ENCODE peak calls at places on chromosomes 13 and 19, in six cellular contexts. T is ovary, E is heart right ventricle, L is A673, Z is pancreas, Y is right lobe of liver. M is an unnamed sample.

GRCh38 chr19:17944301-17944700 is 11.5 kb downstream of the CCDC124 start:
- DNase-seq in T (peak; percentile 40), E (no peak), L (peak; percentile 75), Z (no peak), Y (no peak), M (no peak)

GRCh38 chr19:40278361-40279045 is 6.6 kb downstream of the AKT2 start:
- DNase-seq in T (no peak), E (no peak), L (no peak), Z (no peak), Y (no peak), M (no peak)

GRCh38 chr13:43908156-43909126 is 28.7 kb downstream of the LACC1 start:
- DNase-seq in T (no peak), E (no peak), L (peak; percentile 52), Z (no peak), Y (no peak), M (no peak)

GRCh38 chr19:52993342-52994178 is 20.2 kb upstream of the ERVV-1 start:
- DNase-seq in T (peak; percentile 84), E (peak; percentile 83), L (peak; percentile 84), Z (peak; percentile 61), Y (peak; percentile 60), M (peak; percentile 83)

GRCh38 chr13:61727714-61728275 is 312.1 kb upstream of the PCDH20 start:
- DNase-seq in T (no peak), E (no peak), L (peak; percentile 30), Z (no peak), Y (no peak), M (no peak)

GRCh38 chr13:113490496-113491417 is at the start of gene DCUN1D2:
- DNase-seq in T (peak; percentile 97), E (peak; percentile 97), L (peak; percentile 91), Z (peak; percentile 95), Y (peak; percentile 96), M (peak; percentile 95)

GRCh38 chr13:94702181-94703041 is 9.9 kb downstream of the SOX21 start:
- DNase-seq in T (no peak), E (no peak), L (no peak), Z (no peak), Y (no peak), M (no peak)

GRCh38 chr19:1851581-1852293 is 3.5 kb upstream of the REXO1 start:
- DNase-seq in T (no peak), E (no peak), L (peak; percentile 88), Z (no peak), Y (no peak), M (peak; percentile 61)

GRCh38 chr19:55289117-55289796 is 5.5 kb downstream of the BRSK1 start:
- DNase-seq in T (no peak), E (no peak), L (peak; percentile 48), Z (no peak), Y (no peak), M (no peak)

GRCh38 chr13:110403315-110403714 is 96.2 kb downstream of the COL4A2 start:
- DNase-seq in T (no peak), E (no peak), L (no peak), Z (no peak), Y (no peak), M (no peak)

GRCh38 chr13:44713793-44714469 is 137.8 kb upstream of the TSC22D1 start:
- DNase-seq in T (no peak), E (no peak), L (peak; percentile 36), Z (no peak), Y (no peak), M (no peak)

GRCh38 chr13:26257049-26257448 is 3.1 kb downstream of the CDK8 start:
- DNase-seq in T (no peak), E (no peak), L (no peak), Z (no peak), Y (no peak), M (no peak)

GRCh38 chr13:43240278-43240677 is 216.9 kb downstream of the DNAJC15 start:
- DNase-seq in T (no peak), E (no peak), L (no peak), Z (no peak), Y (no peak), M (no peak)

GRCh38 chr13:42747399-42747873 is 33.9 kb upstream of the FAM216B start:
- DNase-seq in T (no peak), E (no peak), L (no peak), Z (no peak), Y (no peak), M (no peak)

GRCh38 chr13:39038569-39038898 is 278 bp downstream of the NHLRC3 start:
- DNase-seq in T (no peak), E (no peak), L (peak; percentile 63), Z (peak; percentile 7), Y (peak; percentile 56), M (peak; percentile 44)

GRCh38 chr19:1261512-1261862 is 7.6 kb upstream of the CIRBP start:
- DNase-seq in T (no peak), E (no peak), L (peak; percentile 75), Z (no peak), Y (no peak), M (no peak)

GRCh38 chr19:4089946-4090345 is 23.2 kb upstream of the ZBTB7A start:
- DNase-seq in T (no peak), E (no peak), L (no peak), Z (no peak), Y (no peak), M (no peak)

GRCh38 chr13:40509876-40510275 is 156.6 kb downstream of the FOXO1 start:
- DNase-seq in T (no peak), E (no peak), L (no peak), Z (no peak), Y (no peak), M (no peak)

GRCh38 chr13:59424661-59425060 is 739.1 kb downstream of the DIAPH3 start:
- DNase-seq in T (no peak), E (no peak), L (no peak), Z (no peak), Y (no peak), M (no peak)

GRCh38 chr13:100544866-100545683 is 43.5 kb downstream of the GGACT start:
- DNase-seq in T (no peak), E (peak; percentile 68), L (no peak), Z (peak; percentile 88), Y (peak; percentile 96), M (no peak)

GRCh38 chr13:51814071-51814470 is 10.1 kb upstream of the DHRS12 start:
- DNase-seq in T (no peak), E (no peak), L (no peak), Z (no peak), Y (no peak), M (no peak)

GRCh38 chr19:2551864-2552185 is 75.9 kb downstream of the GADD45B start:
- DNase-seq in T (no peak), E (no peak), L (no peak), Z (no peak), Y (no peak), M (peak; percentile 36)

GRCh38 chr13:95360052-95360451 is 58.8 kb upstream of the ABCC4 start:
- DNase-seq in T (no peak), E (no peak), L (no peak), Z (no peak), Y (no peak), M (no peak)

GRCh38 chr13:94590744-94591143 is 5.2 kb downstream of the TGDS start:
- DNase-seq in T (no peak), E (no peak), L (no peak), Z (no peak), Y (no peak), M (no peak)

GRCh38 chr13:71867101-71867814 is at the start of gene DACH1:
- DNase-seq in T (peak; percentile 20), E (peak; percentile 53), L (peak; percentile 75), Z (peak; percentile 38), Y (peak; percentile 51), M (peak; percentile 73)

GRCh38 chr19:51490676-51491075 is 10.9 kb downstream of the SIGLEC12 start:
- DNase-seq in T (no peak), E (no peak), L (no peak), Z (no peak), Y (no peak), M (no peak)

GRCh38 chr13:35817642-35818576 is 313.3 kb downstream of the DCLK1 start:
- DNase-seq in T (no peak), E (no peak), L (no peak), Z (no peak), Y (no peak), M (peak; percentile 12)

GRCh38 chr19:44570984-44571684 is 41.7 kb upstream of the CEACAM20 start:
- DNase-seq in T (peak; percentile 27), E (no peak), L (peak; percentile 88), Z (peak; percentile 56), Y (peak; percentile 75), M (peak; percentile 94)
- H3K4me3 ChIP-seq in T (no peak overlapping the region), E (no peak overlapping the region), L (no peak overlapping the region), Z (no peak overlapping the region), Y (peak overlapping the region; percentile 18), M (no peak overlapping the region)

GRCh38 chr13:68056816-68057710 is 826.9 kb upstream of the PCDH9 start:
- DNase-seq in T (no peak), E (no peak), L (no peak), Z (peak; percentile 4), Y (peak; percentile 76), M (no peak)
- H3K36me3 ChIP-seq in T (no peaks in the 10 kb centered on the region), E (no peaks in the 10 kb centered on the region), L (no peaks in the 10 kb centered on the region), Z (no peaks in the 10 kb centered on the region), Y (no peaks in the 10 kb centered on the region), M (no peaks in the 10 kb centered on the region)

GRCh38 chr13:28093871-28094270 is 6.5 kb downstream of the FLT3 start:
- DNase-seq in T (no peak), E (no peak), L (no peak), Z (no peak), Y (no peak), M (no peak)

GRCh38 chr13:28097503-28097902 is 2.9 kb downstream of the FLT3 start:
- DNase-seq in T (no peak), E (no peak), L (no peak), Z (no peak), Y (no peak), M (no peak)

GRCh38 chr13:28094311-28094710 is 6.1 kb downstream of the FLT3 start:
- DNase-seq in T (no peak), E (no peak), L (no peak), Z (no peak), Y (no peak), M (no peak)

GRCh38 chr13:28100149-28101121 is at the start of gene FLT3:
- DNase-seq in T (no peak), E (peak; percentile 18), L (peak; percentile 82), Z (peak; percentile 45), Y (peak; percentile 45), M (peak; percentile 30)

DNA sequence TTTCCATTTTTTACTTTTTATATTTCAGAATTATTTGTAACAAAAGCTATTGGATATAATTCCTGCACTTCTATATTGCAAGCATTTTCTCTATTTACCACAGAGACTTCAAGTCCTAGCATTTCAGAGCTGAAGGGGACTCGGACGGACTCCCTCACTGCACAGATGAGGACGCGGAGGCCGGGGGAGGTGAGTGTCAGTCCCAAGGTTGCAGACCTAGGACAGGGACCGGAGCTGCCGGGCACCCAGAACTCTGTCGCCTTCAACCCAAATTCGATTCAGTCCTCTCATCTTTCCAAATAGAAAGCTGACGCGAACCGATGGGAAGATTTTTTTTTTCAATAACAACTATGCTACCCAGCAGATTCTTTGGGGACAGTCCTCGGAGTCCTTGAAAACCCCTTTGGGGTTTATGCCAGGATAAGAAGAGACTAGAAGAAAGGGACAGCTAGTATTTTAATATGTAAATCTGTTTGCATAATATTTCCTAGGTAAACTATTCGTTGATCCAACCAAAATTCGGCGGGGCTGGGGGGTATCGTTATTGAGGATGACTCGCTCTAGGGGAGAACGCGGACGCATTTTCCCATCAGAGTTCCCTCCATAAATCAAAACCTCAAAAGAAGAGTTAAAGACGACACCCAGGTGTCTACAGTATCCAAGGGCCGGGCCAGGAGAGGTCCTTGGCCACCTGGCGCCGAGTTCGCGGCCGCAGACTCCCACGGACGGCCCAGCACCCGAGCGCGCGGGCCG is 804 bp downstream of the FLT3 start:
- DNase-seq in T (no peak), E (no peak), L (no peak), Z (no peak), Y (no peak), M (no peak)
- H3K4me3 ChIP-seq in T (no peak overlapping the region), E (peak overlapping the region; percentile 28), L (peak overlapping the region; percentile 41), Z (peak overlapping the region; percentile 29), Y (no peak overlapping the region), M (no peak overlapping the region)

GRCh38 chr19:47497821-47498520 is 14.0 kb upstream of the KPTN start:
- DNase-seq in T (no peak), E (no peak), L (no peak), Z (no peak), Y (no peak), M (peak; percentile 34)
- H3K36me3 ChIP-seq in T (no peaks in the 10 kb centered on the region), E (peaks cover 66% of the 10 kb centered on the region), L (peaks cover 6% of the 10 kb centered on the region), Z (peaks cover 13% of the 10 kb centered on the region), Y (peaks cover 73% of the 10 kb centered on the region), M (peaks cover 3% of the 10 kb centered on the region)

M was measured in mucosa of descending colon.